ENCODE peak calls at places on chromosomes 12 and 14, in seven cellular contexts. One of them, this sample, is unnamed.

GRCh38 chr14:79278798-79279644 is 932.3 kb downstream of the DIO2 start:
- DNase-seq in progenitor cell of endocrine pancreas: peak
- DNase-seq in erythroblast: no peak
- DNase-seq in ACHN: peak
- DNase-seq in germinal center: no peak
- DNase-seq in AML-193: no peak
- DNase-seq in heart left ventricle: peak
- DNase-seq in this sample: no peak

GRCh38 chr12:12899530-12900380 is 8.4 kb downstream of the GPRC5A start:
- DNase-seq in progenitor cell of endocrine pancreas: no peak
- DNase-seq in erythroblast: peak
- DNase-seq in ACHN: peak
- DNase-seq in germinal center: no peak
- DNase-seq in AML-193: no peak
- DNase-seq in heart left ventricle: no peak
- DNase-seq in this sample: no peak

GRCh38 chr14:104600805-104601204 is 3.8 kb downstream of the TMEM179 start:
- DNase-seq in progenitor cell of endocrine pancreas: no peak
- DNase-seq in erythroblast: no peak
- DNase-seq in ACHN: no peak
- DNase-seq in germinal center: no peak
- DNase-seq in AML-193: no peak
- DNase-seq in heart left ventricle: no peak
- DNase-seq in this sample: no peak

GRCh38 chr12:113005759-113006158 is 27.4 kb downstream of the OAS2 start:
- DNase-seq in progenitor cell of endocrine pancreas: no peak
- DNase-seq in erythroblast: no peak
- DNase-seq in ACHN: peak
- DNase-seq in germinal center: peak
- DNase-seq in AML-193: no peak
- DNase-seq in heart left ventricle: no peak
- DNase-seq in this sample: peak

GRCh38 chr14:28651148-28651547 is 115.4 kb upstream of the FOXG1 start:
- DNase-seq in progenitor cell of endocrine pancreas: no peak
- DNase-seq in erythroblast: no peak
- DNase-seq in ACHN: no peak
- DNase-seq in germinal center: no peak
- DNase-seq in AML-193: no peak
- DNase-seq in heart left ventricle: no peak
- DNase-seq in this sample: no peak

GRCh38 chr14:104970231-104971068 is 7.7 kb downstream of the AHNAK2 start:
- DNase-seq in progenitor cell of endocrine pancreas: no peak
- DNase-seq in erythroblast: no peak
- DNase-seq in ACHN: peak
- DNase-seq in germinal center: no peak
- DNase-seq in AML-193: no peak
- DNase-seq in heart left ventricle: peak
- DNase-seq in this sample: no peak

GRCh38 chr14:34120185-34120977 is 169.5 kb upstream of the EGLN3 start:
- DNase-seq in progenitor cell of endocrine pancreas: no peak
- DNase-seq in erythroblast: no peak
- DNase-seq in ACHN: no peak
- DNase-seq in germinal center: no peak
- DNase-seq in AML-193: no peak
- DNase-seq in heart left ventricle: no peak
- DNase-seq in this sample: no peak

GRCh38 chr12:110039085-110039807 is 9.1 kb downstream of the C12orf76 start:
- DNase-seq in progenitor cell of endocrine pancreas: no peak
- DNase-seq in erythroblast: no peak
- DNase-seq in ACHN: peak
- DNase-seq in germinal center: no peak
- DNase-seq in AML-193: no peak
- DNase-seq in heart left ventricle: no peak
- DNase-seq in this sample: no peak

GRCh38 chr12:77062846-77063461 is 2.4 kb downstream of the E2F7 start:
- DNase-seq in progenitor cell of endocrine pancreas: no peak
- DNase-seq in erythroblast: peak
- DNase-seq in ACHN: peak
- DNase-seq in germinal center: no peak
- DNase-seq in AML-193: peak
- DNase-seq in heart left ventricle: no peak
- DNase-seq in this sample: peak

GRCh38 chr12:52055781-52056711 is 4.8 kb downstream of the NR4A1 start:
- DNase-seq in progenitor cell of endocrine pancreas: no peak
- DNase-seq in erythroblast: no peak
- DNase-seq in ACHN: no peak
- DNase-seq in germinal center: no peak
- DNase-seq in AML-193: no peak
- DNase-seq in heart left ventricle: no peak
- DNase-seq in this sample: no peak

GRCh38 chr14:24634158-24634557 is at the start of gene GZMB:
- DNase-seq in progenitor cell of endocrine pancreas: no peak
- DNase-seq in erythroblast: no peak
- DNase-seq in ACHN: no peak
- DNase-seq in germinal center: no peak
- DNase-seq in AML-193: no peak
- DNase-seq in heart left ventricle: peak
- DNase-seq in this sample: no peak

This sample was measured in OCI-M1.